ENCODE peak calls at places on chromosomes 3 and 15, in four cellular contexts. R is ovary, Y is breast epithelium, M is PC-9. W is an unnamed sample.

GRCh38 chr3:47909607-47910006 is 106.6 kb downstream of the MAP4 start:
- DNase-seq in Y (no peak), R (no peak), M (no peak), W (no peak)

GRCh38 chr3:48634661-48635221 is 520 bp downstream of the SLC26A6 start:
- DNase-seq in M (peak; percentile 43), Y (no peak), R (peak; percentile 58), W (peak; percentile 33)

GRCh38 chr15:65914371-65914770 is 45.1 kb downstream of the RAB11A start:
- DNase-seq in R (no peak), M (no peak), Y (no peak), W (no peak)

GRCh38 chr15:70252056-70252935 is 154.6 kb upstream of the TLE3 start:
- DNase-seq in R (no peak), Y (no peak), M (no peak), W (peak; percentile 49)

GRCh38 chr3:177475266-177475665 is 278.0 kb upstream of the TBL1XR1 start:
- DNase-seq in Y (no peak), R (no peak), M (no peak), W (no peak)

GRCh38 chr15:65409284-65409631 is 13.5 kb downstream of the IGDCC4 start:
- DNase-seq in R (no peak), Y (no peak), M (no peak), W (no peak)

GRCh38 chr15:88264622-88265021 is 8.1 kb upstream of the NTRK3 start:
- DNase-seq in M (no peak), R (no peak), Y (no peak), W (no peak)

GRCh38 chr15:58886921-58887320 is 46.6 kb downstream of the SLTM start:
- DNase-seq in M (no peak), Y (no peak), R (no peak), W (no peak)

GRCh38 chr3:172367205-172368105 is 80.8 kb downstream of the GHSR start:
- DNase-seq in Y (no peak), R (no peak), M (no peak), W (no peak)

GRCh38 chr3:72453686-72454085 is 394.6 kb downstream of the SHQ1 start:
- DNase-seq in M (no peak), R (no peak), Y (no peak), W (no peak)

GRCh38 chr15:41323611-41324010 is 8.8 kb downstream of the OIP5 start:
- DNase-seq in Y (no peak), M (no peak), R (no peak), W (no peak)

GRCh38 chr15:33209575-33210519 is 15.3 kb upstream of the FMN1 start:
- DNase-seq in R (no peak), M (no peak), Y (no peak), W (no peak)

GRCh38 chr15:51796777-51797474 is 32.5 kb upstream of the TMOD3 start:
- DNase-seq in R (no peak), Y (no peak), M (peak; percentile 15), W (no peak)

GRCh38 chr3:183503738-183504137 is 51.8 kb downstream of the KLHL6 start:
- DNase-seq in R (no peak), Y (no peak), M (no peak), W (no peak)

GRCh38 chr15:78033864-78034263 is 43.6 kb downstream of the TBC1D2B start:
- DNase-seq in Y (no peak), R (peak; percentile 37), M (no peak), W (no peak)

GRCh38 chr15:86201313-86202008 is 121.8 kb downstream of the AGBL1 start:
- DNase-seq in Y (no peak), R (no peak), M (no peak), W (no peak)

GRCh38 chr3:39383913-39384664 is 919 bp downstream of the SLC25A38 start:
- DNase-seq in R (peak; percentile 96), M (peak; percentile 96), Y (peak; percentile 97), W (peak; percentile 87)

GRCh38 chr15:91866371-91866905 is 12.9 kb downstream of the SLCO3A1 start:
- DNase-seq in M (peak; percentile 58), R (peak; percentile 56), Y (no peak), W (peak; percentile 95)

GRCh38 chr3:129173725-129174124 is 10.0 kb downstream of the CNBP start:
- DNase-seq in R (no peak), Y (no peak), M (no peak), W (no peak)

GRCh38 chr3:176776622-176777021 is 420.7 kb downstream of the TBL1XR1 start:
- DNase-seq in Y (no peak), M (no peak), R (no peak), W (no peak)

GRCh38 chr3:148998715-148999413 is 7.5 kb downstream of the GYG1 start:
- DNase-seq in R (no peak), Y (no peak), M (no peak), W (no peak)

GRCh38 chr15:91049378-91050127 is 27.2 kb upstream of the VPS33B start:
- DNase-seq in M (peak; percentile 47), R (peak; percentile 63), Y (no peak), W (peak; percentile 57)

GRCh38 chr3:176526194-176526593 is 671.1 kb downstream of the TBL1XR1 start:
- DNase-seq in Y (no peak), R (no peak), M (no peak), W (no peak)

GRCh38 chr15:90334304-90334731 is 17.8 kb upstream of the ZNF774 start:
- DNase-seq in R (no peak), M (no peak), Y (no peak), W (no peak)

GRCh38 chr3:136437006-136437405 is 186.9 kb downstream of the PCCB start:
- DNase-seq in R (no peak), Y (no peak), M (no peak), W (no peak)

GRCh38 chr15:76073554-76073953 is 13.8 kb downstream of the TMEM266 start:
- DNase-seq in M (peak; percentile 36), Y (no peak), R (no peak), W (peak; percentile 80)

GRCh38 chr3:27585429-27585828 is 101.2 kb upstream of the SLC4A7 start:
- DNase-seq in Y (no peak), M (no peak), R (no peak), W (peak; percentile 77)

GRCh38 chr15:29089731-29090616 is 179.6 kb downstream of the NSMCE3 start:
- DNase-seq in R (no peak), Y (no peak), M (no peak), W (no peak)

GRCh38 chr3:184486614-184487013 is 75.0 kb upstream of the EPHB3 start:
- DNase-seq in Y (no peak), R (no peak), M (no peak), W (no peak)

GRCh38 chr15:46304320-46304719 is 669.5 kb downstream of the SQOR start:
- DNase-seq in R (no peak), Y (no peak), M (peak; percentile 4), W (no peak)

GRCh38 chr3:159796226-159796625 is 192.4 kb upstream of the IL12A start:
- DNase-seq in Y (no peak), M (no peak), R (no peak), W (no peak)

GRCh38 chr15:36501063-36501678 is 78.3 kb upstream of the CDIN1 start:
- DNase-seq in Y (no peak), R (no peak), M (peak; percentile 27), W (peak; percentile 32)

GRCh38 chr3:61356678-61357077 is 105.4 kb upstream of the FHIT start:
- DNase-seq in R (no peak), M (no peak), Y (no peak), W (no peak)

GRCh38 chr3:354433-354832 is 157.9 kb downstream of the CHL1 start:
- DNase-seq in Y (no peak), M (peak; percentile 20), R (peak; percentile 39), W (peak; percentile 57)

GRCh38 chr15:48603123-48603500 is 42.4 kb downstream of the FBN1 start:
- DNase-seq in M (no peak), Y (no peak), R (no peak), W (no peak)

GRCh38 chr3:134505485-134505884 is 19.6 kb downstream of the CEP63 start:
- DNase-seq in Y (no peak), M (no peak), R (no peak), W (no peak)

GRCh38 chr3:170033489-170033888 is 4.3 kb upstream of the GPR160 start:
- DNase-seq in R (no peak), M (no peak), Y (no peak), W (no peak)

GRCh38 chr3:188446791-188447190 is 292.8 kb downstream of the LPP start:
- DNase-seq in Y (no peak), R (no peak), M (no peak), W (no peak)
- TF ChIP-seq CTCF in Y (no peak), R (no peak), M (no peak), W (no peak)

DNA sequence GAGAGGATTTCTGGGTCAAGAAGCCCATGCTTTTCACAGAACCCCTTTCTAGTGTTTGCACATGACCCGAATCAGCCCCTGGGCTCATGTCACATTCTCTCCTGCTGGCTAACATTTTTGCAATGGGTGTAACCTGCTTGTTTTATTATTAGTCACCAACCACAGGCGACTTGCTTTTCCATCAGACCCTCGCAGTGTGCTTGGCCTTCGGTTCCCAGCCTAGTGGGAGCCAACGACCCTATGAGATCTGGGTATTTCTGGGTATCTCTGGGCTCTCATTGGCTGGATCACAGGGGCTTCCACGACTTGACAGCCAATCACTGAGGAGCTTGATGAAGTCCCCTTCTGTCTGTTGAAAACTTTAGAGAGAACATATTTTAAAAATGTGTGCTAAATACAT is 11.0 kb upstream of the FBLN2 start:
- DNase-seq in M (peak; percentile 80), Y (no peak), R (no peak), W (peak; percentile 79)
- H3K27me3 ChIP-seq in M (no peaks in the 10 kb centered on the region), Y (no peaks in the 10 kb centered on the region), R (no peaks in the 10 kb centered on the region), W (no peaks in the 10 kb centered on the region)

GRCh38 chr15:62783303-62783957 is 259.1 kb upstream of the TPM1 start:
- DNase-seq in Y (no peak), M (no peak), R (no peak), W (no peak)
- H3K27ac ChIP-seq in Y (no peak overlapping the region), M (no peak overlapping the region), R (no peak overlapping the region), W (no peak overlapping the region)

GRCh38 chr3:4571690-4572334 is 78.7 kb downstream of the ITPR1 start:
- DNase-seq in Y (no peak), M (no peak), R (no peak), W (no peak)
- TF ChIP-seq CTCF in Y (no peak), M (no peak), R (no peak), W (peak; percentile 14)